ENCODE peak calls at places on chromosomes 11 and 22, in five cellular contexts. S is cardiac muscle cell, N is NCI-H146, Q is AG04450, C is neural crest cell. B is an unnamed sample.

GRCh38 chr11:65639623-65640482 is 2.0 kb downstream of the SIPA1 start:
- DNase-seq in S (no peak), C (no peak), Q (no peak), N (no peak), B (no peak)

GRCh38 chr11:130815074-130815802 is 101.0 kb downstream of the SNX19 start:
- DNase-seq in S (no peak), N (no peak), Q (no peak), C (no peak), B (no peak)

GRCh38 chr11:3659595-3660515 is 11.3 kb downstream of the CHRNA10 start:
- DNase-seq in C (no peak), S (no peak), Q (no peak), N (peak; percentile 75), B (no peak)

GRCh38 chr22:35930933-35931332 is 97.7 kb downstream of the RBFOX2 start:
- DNase-seq in S (peak; percentile 68), N (peak; percentile 59), Q (peak; percentile 43), C (no peak), B (peak; percentile 55)

GRCh38 chr11:121473064-121473777 is 20.5 kb upstream of the SORL1-AS1 start:
- DNase-seq in S (no peak), N (no peak), Q (peak; percentile 24), C (no peak), B (no peak)

GRCh38 chr22:37804502-37804885 is 3.2 kb upstream of the GCAT start:
- DNase-seq in N (no peak), C (no peak), Q (no peak), S (no peak), B (no peak)

GRCh38 chr22:40451230-40451629 is 80.8 kb downstream of the SGSM3 start:
- DNase-seq in Q (no peak), S (no peak), C (no peak), N (no peak), B (no peak)

GRCh38 chr11:45089845-45090499 is 56.5 kb upstream of the PRDM11 start:
- DNase-seq in C (no peak), Q (no peak), S (no peak), N (peak; percentile 62), B (no peak)

GRCh38 chr11:120759046-120759445 is 247.5 kb downstream of the GRIK4 start:
- DNase-seq in S (no peak), N (no peak), Q (no peak), C (no peak), B (no peak)

GRCh38 chr22:38871360-38872171 is 450 bp downstream of the CBX6 start:
- DNase-seq in Q (no peak), N (no peak), C (no peak), S (peak; percentile 30), B (no peak)

GRCh38 chr11:7421136-7421535 is 64.2 kb upstream of the OLFML1 start:
- DNase-seq in N (no peak), S (no peak), Q (no peak), C (no peak), B (no peak)

GRCh38 chr11:117281159-117281558 is 10.0 kb upstream of the BACE1-AS start:
- DNase-seq in N (no peak), Q (peak; percentile 89), C (no peak), S (no peak), B (no peak)

GRCh38 chr11:12723410-12724297 is 49.4 kb downstream of the TEAD1 start:
- DNase-seq in Q (no peak), S (no peak), C (no peak), N (peak; percentile 35), B (no peak)

GRCh38 chr11:103532133-103532788 is 423.0 kb downstream of the DYNC2H1 start:
- DNase-seq in C (no peak), N (no peak), S (no peak), Q (peak; percentile 26), B (no peak)

GRCh38 chr22:20951151-20951931 is 15.7 kb upstream of the AIFM3 start:
- DNase-seq in C (no peak), S (no peak), N (no peak), Q (no peak), B (no peak)

GRCh38 chr11:95318459-95318858 is 87.5 kb upstream of the SESN3 start:
- DNase-seq in S (no peak), Q (no peak), N (no peak), C (no peak), B (no peak)

GRCh38 chr22:46660604-46661201 is 40.5 kb downstream of the GRAMD4 start:
- DNase-seq in C (no peak), Q (no peak), N (no peak), S (no peak), B (no peak)

GRCh38 chr11:33912405-33913361 is 20.8 kb upstream of the LMO2 start:
- DNase-seq in N (no peak), Q (peak; percentile 59), S (no peak), C (no peak), B (no peak)

GRCh38 chr11:15843309-15843857 is 513.0 kb downstream of the SOX6 start:
- DNase-seq in C (peak; percentile 28), Q (no peak), S (no peak), N (no peak), B (no peak)

GRCh38 chr11:96272542-96273306 is 70.3 kb downstream of the MAML2 start:
- DNase-seq in Q (no peak), C (no peak), N (no peak), S (no peak), B (no peak)

B was measured in HEK293T.